ENCODE peak calls at places on chromosome 22, in seven cellular contexts. I is A549, B is IMR-90, E is breast epithelium, G is HCT116, M is right lobe of liver, F is adrenal gland. S is an unnamed sample.

GRCh38 chr22:23386822-23387580 is 193.1 kb downstream of the IGLL1 start:
- DNase-seq in E (no peak), F (no peak), B (no peak), M (no peak), I (no peak), G (no peak), S (no peak)

GRCh38 chr22:37202706-37203105 is 9.6 kb downstream of the SSTR3 start:
- DNase-seq in E (peak), M (peak), B (no peak), G (no peak), I (no peak), F (peak), S (no peak)

GRCh38 chr22:24088796-24089195 is 77.7 kb downstream of the CABIN1 start:
- DNase-seq in F (no peak), G (no peak), I (no peak), E (no peak), B (peak), M (no peak), S (no peak)

GRCh38 chr22:45683248-45683647 is 11.6 kb downstream of the ATXN10 start:
- DNase-seq in B (no peak), F (peak), E (no peak), G (no peak), I (no peak), M (no peak), S (no peak)

GRCh38 chr22:39318507-39319283 is 728 bp downstream of the RPL3 start:
- DNase-seq in E (no peak), G (no peak), M (no peak), B (no peak), F (peak), I (no peak), S (peak)

GRCh38 chr22:36222887-36223450 is 16.4 kb downstream of the APOL2 start:
- DNase-seq in I (no peak), G (no peak), F (no peak), B (no peak), M (no peak), E (no peak), S (no peak)

GRCh38 chr22:48287031-48287430 is 1524.6 kb downstream of the TBC1D22A start:
- DNase-seq in F (no peak), B (no peak), M (no peak), I (peak), G (no peak), E (no peak), S (no peak)

GRCh38 chr22:38874529-38875222 is 2.7 kb upstream of the CBX6 start:
- DNase-seq in I (no peak), F (no peak), M (no peak), B (no peak), G (no peak), E (no peak), S (no peak)

GRCh38 chr22:43625242-43625641 is 186.9 kb downstream of the EFCAB6 start:
- DNase-seq in I (peak), F (no peak), E (no peak), B (no peak), G (peak), M (no peak), S (no peak)

GRCh38 chr22:38177926-38178604 is 3.6 kb downstream of the PLA2G6 start:
- DNase-seq in F (peak), G (peak), I (peak), M (peak), B (peak), E (peak), S (peak)

GRCh38 chr22:24175160-24175808 is 6.0 kb upstream of the SUSD2 start:
- DNase-seq in M (peak), G (peak), B (peak), E (peak), F (peak), I (peak), S (peak)

GRCh38 chr22:48161354-48161753 is 1398.9 kb downstream of the TBC1D22A start:
- DNase-seq in B (no peak), E (no peak), I (no peak), G (no peak), M (no peak), F (no peak), S (no peak)

GRCh38 chr22:24950272-24950902 is 2.1 kb upstream of the KIAA1671 start:
- DNase-seq in I (peak), E (no peak), G (no peak), M (no peak), F (no peak), B (peak), S (no peak)

GRCh38 chr22:23655891-23656475 is 23.9 kb upstream of the DRICH1 start:
- DNase-seq in M (peak), G (no peak), I (no peak), E (no peak), F (no peak), B (no peak), S (no peak)

GRCh38 chr22:27720860-27721259 is 80.7 kb downstream of the MN1 start:
- DNase-seq in I (no peak), G (no peak), E (no peak), B (no peak), M (no peak), F (no peak), S (no peak)

GRCh38 chr22:28297504-28297903 is 378.4 kb upstream of the PITPNB start:
- DNase-seq in G (no peak), M (no peak), I (no peak), E (no peak), B (peak), F (no peak), S (peak)

GRCh38 chr22:43643362-43643761 is 168.7 kb downstream of the EFCAB6 start:
- DNase-seq in I (no peak), B (no peak), G (no peak), E (peak), M (no peak), F (no peak), S (no peak)

GRCh38 chr22:32917577-32918375 is 116.3 kb downstream of the TIMP3 start:
- DNase-seq in F (no peak), B (no peak), E (no peak), M (no peak), G (no peak), I (no peak), S (no peak)

GRCh38 chr22:16800358-16800757 is 24.9 kb downstream of the XKR3 start:
- DNase-seq in B (no peak), M (no peak), G (no peak), F (no peak), E (no peak), I (no peak), S (no peak)

GRCh38 chr22:35140879-35141745 is 75.2 kb downstream of the ISX start:
- DNase-seq in E (no peak), G (no peak), I (no peak), M (no peak), F (no peak), B (no peak), S (peak)

GRCh38 chr22:27670701-27671412 is 130.7 kb downstream of the MN1 start:
- DNase-seq in I (no peak), M (no peak), B (no peak), G (peak), E (no peak), F (peak), S (peak)

GRCh38 chr22:41217553-41218157 is 12.5 kb downstream of the L3MBTL2 start:
- DNase-seq in E (no peak), G (no peak), F (peak), M (no peak), I (no peak), B (peak), S (peak)

GRCh38 chr22:29342177-29342576 is 26.7 kb upstream of the RASL10A start:
- DNase-seq in I (no peak), E (no peak), F (no peak), M (no peak), G (no peak), B (no peak), S (no peak)

GRCh38 chr22:29727248-29727551 is 7.4 kb downstream of the CABP7 start:
- DNase-seq in G (no peak), B (peak), F (peak), E (no peak), I (peak), M (no peak), S (peak)

GRCh38 chr22:47054231-47055072 is 292.0 kb downstream of the TBC1D22A start:
- DNase-seq in I (no peak), E (no peak), G (no peak), B (no peak), M (peak), F (no peak), S (no peak)

GRCh38 chr22:25564320-25564978 is at the start of gene GRK3:
- DNase-seq in B (peak), E (peak), G (peak), M (peak), I (peak), F (peak), S (peak)

GRCh38 chr22:22207845-22208564 is 36.6 kb upstream of the VPREB1 start:
- DNase-seq in F (peak), M (peak), E (no peak), G (peak), B (peak), I (peak), S (peak)

DNA sequence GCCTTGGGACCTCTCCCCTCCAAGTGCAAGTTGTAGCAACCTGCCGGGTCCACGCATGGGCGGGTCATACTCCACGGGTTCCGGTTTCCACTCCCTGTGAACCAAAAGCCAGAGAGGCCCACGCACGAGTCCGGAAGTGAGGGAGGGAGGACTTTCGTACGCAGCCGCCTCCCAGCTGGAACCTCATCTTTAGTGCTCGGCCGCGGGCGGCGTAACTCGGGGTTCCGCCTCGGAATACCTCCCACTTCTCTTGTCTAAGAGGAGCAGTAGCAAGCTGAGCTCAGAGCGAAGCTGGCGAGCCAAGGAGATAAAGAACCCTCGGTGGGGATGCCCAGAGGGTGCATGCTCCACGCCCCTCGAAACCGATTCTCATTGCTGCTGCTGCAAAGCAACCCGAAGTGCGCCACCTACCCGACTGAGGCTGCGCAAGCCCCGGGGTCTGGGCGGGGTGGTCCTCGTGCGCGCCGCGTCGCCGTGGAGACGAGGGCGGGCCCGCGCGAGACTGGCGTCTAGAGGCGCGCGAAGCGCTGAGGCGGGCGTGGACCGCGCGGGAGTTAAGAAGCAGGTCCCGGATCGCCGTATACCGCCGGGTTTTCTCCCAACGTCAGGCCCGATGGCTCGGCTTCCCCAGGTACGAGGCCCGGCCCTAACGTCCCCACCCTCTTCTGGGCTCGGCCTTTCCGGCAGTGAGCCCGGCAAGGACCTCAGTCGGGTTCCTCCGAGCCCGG is at the start of gene SFI1:
- DNase-seq in I (peak), G (peak), F (peak), M (peak), E (peak), B (peak), S (peak)
- TF ChIP-seq POLR2A in I (peak), G (peak), F (peak), M (peak), E (no peak), B (no peak), S (peak)

DNA sequence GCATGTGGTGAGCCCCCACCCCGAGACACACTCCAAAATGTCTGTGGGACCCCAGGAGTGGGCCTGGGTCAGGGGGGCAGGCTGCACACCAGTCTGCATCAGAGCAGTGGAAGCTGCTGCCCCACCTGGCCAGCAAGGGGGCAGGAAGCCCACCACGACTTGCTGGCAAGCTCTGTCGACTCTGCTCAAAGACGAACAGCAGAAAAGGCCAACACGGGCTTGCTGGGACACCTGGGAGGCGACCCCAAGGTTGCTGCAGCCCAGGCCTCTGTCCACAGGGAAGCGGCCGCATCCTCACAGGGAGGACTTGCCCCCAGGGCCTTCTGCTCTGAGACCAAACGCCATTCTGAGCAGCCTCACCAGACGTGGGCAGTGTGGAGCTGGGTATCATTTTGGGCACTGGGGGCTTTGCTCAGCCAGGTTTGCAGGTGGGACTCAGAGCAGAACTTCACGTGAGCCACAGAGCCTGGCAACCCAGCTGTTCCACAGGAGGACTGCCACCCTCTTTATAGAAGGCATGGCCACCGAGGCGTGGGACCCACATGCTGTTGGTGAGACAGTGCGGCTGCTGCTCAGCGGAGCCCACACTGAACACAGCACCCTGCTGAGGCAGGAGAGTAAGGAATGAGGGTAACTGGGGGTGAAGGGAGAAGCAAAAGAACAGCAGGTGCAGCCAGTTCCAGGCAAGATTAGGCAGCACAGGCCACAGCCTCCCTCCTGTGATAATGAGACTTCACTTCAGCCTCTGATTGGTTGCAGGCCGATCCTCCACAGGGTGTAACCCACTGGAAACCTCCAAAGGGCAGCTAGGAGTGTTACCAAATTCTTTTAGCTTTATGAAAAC is 11.0 kb downstream of the IL17REL start:
- DNase-seq in F (no peak), G (no peak), M (no peak), I (no peak), E (no peak), B (no peak), S (peak)
- TF ChIP-seq POLR2A in F (no peak), G (no peak), M (no peak), I (no peak), E (no peak), B (no peak), S (no peak)

GRCh38 chr22:19292262-19293230 is 1.0 kb upstream of the CLTCL1 start:
- DNase-seq in G (no peak), E (no peak), B (no peak), I (no peak), F (peak), M (peak), S (no peak)

GRCh38 chr22:19291580-19292261 is at the start of gene CLTCL1:
- DNase-seq in F (peak), E (peak), B (peak), G (peak), I (peak), M (peak), S (peak)

GRCh38 chr22:19291218-19291579 is 320 bp downstream of the CLTCL1 start:
- DNase-seq in F (peak), E (no peak), G (no peak), M (peak), I (no peak), B (no peak), S (peak)

GRCh38 chr22:19289475-19290161 is 1.9 kb downstream of the CLTCL1 start:
- DNase-seq in M (no peak), I (no peak), B (peak), F (no peak), G (no peak), E (no peak), S (no peak)

DNA sequence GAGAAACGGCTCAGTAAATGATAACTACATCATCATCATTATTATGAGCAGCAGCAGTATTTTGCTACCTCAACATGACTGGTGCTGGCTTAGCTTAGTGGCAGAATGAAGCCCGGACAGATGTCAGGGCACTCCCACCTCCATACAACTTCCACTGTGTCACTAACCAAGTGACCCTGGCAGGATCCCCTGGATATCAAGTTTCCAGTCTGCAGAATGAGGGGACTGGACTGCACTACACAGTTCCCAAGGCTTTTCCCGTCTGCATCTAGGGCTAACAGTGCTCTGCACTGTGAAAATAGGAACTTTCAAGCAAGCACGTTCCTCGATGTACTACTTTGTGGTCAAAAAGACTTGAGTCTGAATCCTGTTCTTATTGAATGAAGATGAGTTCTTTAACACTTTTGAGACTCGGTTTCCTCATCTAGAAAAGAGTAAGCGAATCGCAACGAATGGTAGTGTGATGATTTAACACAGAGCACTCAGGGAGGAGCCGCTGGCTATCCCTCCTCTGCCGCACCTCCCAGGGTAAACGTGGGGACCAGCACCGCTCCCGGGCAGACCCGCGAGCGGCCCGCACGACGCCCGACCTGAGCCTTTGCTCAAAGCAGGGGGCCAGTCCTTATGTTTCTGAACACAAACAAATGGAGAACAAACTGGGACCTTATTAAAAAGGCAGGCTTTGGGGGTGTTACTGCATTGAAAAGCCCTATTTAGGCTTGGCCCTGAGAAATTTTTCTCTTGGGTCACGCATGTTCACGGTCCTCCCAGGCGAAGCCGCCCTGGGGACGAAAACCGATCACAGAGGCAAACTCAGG is 910 bp downstream of the CLTCL1 start:
- DNase-seq in F (no peak), E (no peak), I (no peak), M (peak), G (no peak), B (no peak), S (no peak)
- TF ChIP-seq POLR2A in F (peak), E (no peak), I (no peak), M (no peak), G (no peak), B (no peak), S (no peak)

DNA sequence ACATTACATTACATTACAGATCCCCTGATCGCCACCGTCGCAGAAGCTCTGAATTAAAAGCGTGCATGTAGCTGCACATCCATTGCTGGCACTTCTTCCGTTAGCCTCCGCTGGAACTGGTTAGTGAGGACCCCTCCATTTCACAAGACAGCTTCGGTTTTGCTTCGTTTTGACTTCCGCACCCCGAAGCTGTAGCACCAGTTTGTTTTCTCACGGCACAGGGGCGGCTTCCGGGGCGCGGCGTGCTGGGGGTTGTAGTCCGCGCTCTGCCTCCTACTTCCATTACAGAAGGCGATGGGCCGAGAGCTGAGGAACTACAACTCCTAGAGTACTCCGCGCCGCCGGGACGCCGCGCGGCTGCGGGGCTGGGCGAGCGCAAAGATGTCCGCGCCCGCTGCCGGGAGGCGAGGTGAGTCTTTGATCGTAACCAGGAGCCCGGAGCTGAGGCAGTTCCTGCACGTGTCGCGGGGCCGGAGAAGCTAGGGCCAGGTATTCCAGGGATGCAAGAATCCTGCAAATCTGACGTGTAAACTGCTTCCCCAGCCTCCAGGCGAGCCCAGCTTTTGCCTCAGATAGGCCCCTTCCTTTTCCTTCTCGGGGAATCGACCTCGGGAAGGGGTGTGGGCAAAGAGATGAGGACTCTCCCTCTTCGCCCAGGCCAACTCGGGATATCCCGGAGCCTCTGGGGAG is at the start of gene PEX26:
- DNase-seq in G (peak), I (peak), F (peak), E (peak), M (peak), B (peak), S (peak)
- TF ChIP-seq POLR2A in G (no peak), I (peak), F (peak), E (no peak), M (peak), B (no peak), S (peak)